ENCODE peak calls at places on chromosomes 4 and X, in four cellular contexts. One of them, this sample, is unnamed.
A peak's percentile ranks its signal among the peaks of the same experiment; 100 is the strongest.

GRCh38 chrX:131812847-131813825 is 210.0 kb upstream of the STK26 start:
- DNase-seq in adipocyte: peak; percentile 37
- DNase-seq in CD4-positive, alpha-beta memory T cell: peak; percentile 93
- DNase-seq in tibial artery: peak; percentile 65
- DNase-seq in this sample: peak; percentile 75

GRCh38 chr4:178462710-178463109 is 1020.5 kb upstream of the AGA start:
- DNase-seq in adipocyte: no peak
- DNase-seq in CD4-positive, alpha-beta memory T cell: no peak
- DNase-seq in tibial artery: no peak
- DNase-seq in this sample: no peak

GRCh38 chr4:109496875-109497274 is 63.2 kb upstream of the MCUB start:
- DNase-seq in adipocyte: no peak
- DNase-seq in CD4-positive, alpha-beta memory T cell: no peak
- DNase-seq in tibial artery: no peak
- DNase-seq in this sample: no peak

GRCh38 chr4:82865592-82865991 is 25.4 kb downstream of the SEC31A start:
- DNase-seq in adipocyte: peak; percentile 94
- DNase-seq in CD4-positive, alpha-beta memory T cell: peak; percentile 39
- DNase-seq in tibial artery: no peak
- DNase-seq in this sample: peak; percentile 34

GRCh38 chrX:79153348-79153747 is 8.9 kb downstream of the GPR174 start:
- DNase-seq in adipocyte: no peak
- DNase-seq in CD4-positive, alpha-beta memory T cell: no peak
- DNase-seq in tibial artery: no peak
- DNase-seq in this sample: no peak

GRCh38 chr4:9952415-9952950 is 68.8 kb downstream of the SLC2A9 start:
- DNase-seq in adipocyte: no peak
- DNase-seq in CD4-positive, alpha-beta memory T cell: no peak
- DNase-seq in tibial artery: no peak
- DNase-seq in this sample: no peak

GRCh38 chrX:103878466-103879151 is 46.6 kb upstream of the RAB9B start:
- DNase-seq in adipocyte: peak; percentile 47
- DNase-seq in CD4-positive, alpha-beta memory T cell: no peak
- DNase-seq in tibial artery: no peak
- DNase-seq in this sample: no peak

GRCh38 chr4:76803522-76803921 is 94.4 kb downstream of the SOWAHB start:
- DNase-seq in adipocyte: peak; percentile 44
- DNase-seq in CD4-positive, alpha-beta memory T cell: no peak
- DNase-seq in tibial artery: no peak
- DNase-seq in this sample: no peak

GRCh38 chrX:47143894-47144625 is 442 bp downstream of the NDUFB11 start:
- DNase-seq in adipocyte: peak; percentile 50
- DNase-seq in CD4-positive, alpha-beta memory T cell: no peak
- DNase-seq in tibial artery: no peak
- DNase-seq in this sample: peak; percentile 30

GRCh38 chr4:164952551-164952950 is 24.9 kb downstream of the TRIM61 start:
- DNase-seq in adipocyte: no peak
- DNase-seq in CD4-positive, alpha-beta memory T cell: no peak
- DNase-seq in tibial artery: no peak
- DNase-seq in this sample: no peak

GRCh38 chrX:39827959-39828358 is 269.8 kb downstream of the BCOR start:
- DNase-seq in adipocyte: no peak
- DNase-seq in CD4-positive, alpha-beta memory T cell: no peak
- DNase-seq in tibial artery: no peak
- DNase-seq in this sample: no peak

GRCh38 chr4:153651041-153651960 is 32.8 kb upstream of the TLR2 start:
- DNase-seq in adipocyte: no peak
- DNase-seq in CD4-positive, alpha-beta memory T cell: peak; percentile 51
- DNase-seq in tibial artery: no peak
- DNase-seq in this sample: no peak

GRCh38 chr4:166293551-166293950 is 420.5 kb downstream of the TLL1 start:
- DNase-seq in adipocyte: peak; percentile 46
- DNase-seq in CD4-positive, alpha-beta memory T cell: no peak
- DNase-seq in tibial artery: no peak
- DNase-seq in this sample: no peak

GRCh38 chrX:87572911-87573310 is 55.3 kb downstream of the KLHL4 start:
- DNase-seq in adipocyte: no peak
- DNase-seq in CD4-positive, alpha-beta memory T cell: no peak
- DNase-seq in tibial artery: no peak
- DNase-seq in this sample: no peak

GRCh38 chrX:69539437-69539836 is 35.3 kb downstream of the NALF2 start:
- DNase-seq in adipocyte: no peak
- DNase-seq in CD4-positive, alpha-beta memory T cell: no peak
- DNase-seq in tibial artery: no peak
- DNase-seq in this sample: no peak

GRCh38 chr4:186798951-186799659 is 75.4 kb upstream of the FAT1 start:
- DNase-seq in adipocyte: no peak
- DNase-seq in CD4-positive, alpha-beta memory T cell: no peak
- DNase-seq in tibial artery: no peak
- DNase-seq in this sample: no peak

GRCh38 chrX:63613531-63614028 is 171.4 kb downstream of the ARHGEF9 start:
- DNase-seq in adipocyte: no peak
- DNase-seq in CD4-positive, alpha-beta memory T cell: no peak
- DNase-seq in tibial artery: no peak
- DNase-seq in this sample: no peak

GRCh38 chr4:67558493-67558892 is at the start of gene STAP1:
- DNase-seq in adipocyte: no peak
- DNase-seq in CD4-positive, alpha-beta memory T cell: peak; percentile 57
- DNase-seq in tibial artery: no peak
- DNase-seq in this sample: no peak

GRCh38 chrX:30893206-30893605 is 4.2 kb upstream of the TAB3 start:
- DNase-seq in adipocyte: no peak
- DNase-seq in CD4-positive, alpha-beta memory T cell: no peak
- DNase-seq in tibial artery: no peak
- DNase-seq in this sample: peak; percentile 26

GRCh38 chr4:71195932-71196331 is 142.9 kb upstream of the SLC4A4 start:
- DNase-seq in adipocyte: peak; percentile 58
- DNase-seq in CD4-positive, alpha-beta memory T cell: no peak
- DNase-seq in tibial artery: no peak
- DNase-seq in this sample: no peak

GRCh38 chr4:40845136-40845910 is 95.6 kb downstream of the NSUN7 start:
- DNase-seq in adipocyte: no peak
- DNase-seq in CD4-positive, alpha-beta memory T cell: no peak
- DNase-seq in tibial artery: no peak
- DNase-seq in this sample: no peak

GRCh38 chr4:121951570-121952110 is at the start of gene TRPC3:
- DNase-seq in adipocyte: peak; percentile 68
- DNase-seq in CD4-positive, alpha-beta memory T cell: peak; percentile 22
- DNase-seq in tibial artery: no peak
- DNase-seq in this sample: peak; percentile 89

GRCh38 chr4:122746485-122746965 is 14.0 kb downstream of the BBS12 start:
- DNase-seq in adipocyte: no peak
- DNase-seq in CD4-positive, alpha-beta memory T cell: no peak
- DNase-seq in tibial artery: no peak
- DNase-seq in this sample: no peak

GRCh38 chr4:174066806-174067205 is 216.7 kb downstream of the FBXO8 start:
- DNase-seq in adipocyte: no peak
- DNase-seq in CD4-positive, alpha-beta memory T cell: no peak
- DNase-seq in tibial artery: no peak
- DNase-seq in this sample: no peak

GRCh38 chr4:170875868-170876267 is 786.1 kb upstream of the AADAT start:
- DNase-seq in adipocyte: peak; percentile 25
- DNase-seq in CD4-positive, alpha-beta memory T cell: no peak
- DNase-seq in tibial artery: no peak
- DNase-seq in this sample: no peak

GRCh38 chr4:89640620-89641366 is 196.2 kb downstream of the SNCA start:
- DNase-seq in adipocyte: peak; percentile 59
- DNase-seq in CD4-positive, alpha-beta memory T cell: no peak
- DNase-seq in tibial artery: no peak
- DNase-seq in this sample: no peak

GRCh38 chr4:88097301-88097700 is 61.1 kb downstream of the ABCG2 start:
- DNase-seq in adipocyte: peak; percentile 51
- DNase-seq in CD4-positive, alpha-beta memory T cell: no peak
- DNase-seq in tibial artery: no peak
- DNase-seq in this sample: no peak

GRCh38 chrX:14529288-14529989 is at the start of gene GLRA2:
- DNase-seq in adipocyte: peak; percentile 51
- DNase-seq in CD4-positive, alpha-beta memory T cell: no peak
- DNase-seq in tibial artery: no peak
- DNase-seq in this sample: no peak

GRCh38 chr4:83118869-83119268 is 4.3 kb upstream of the PLAC8 start:
- DNase-seq in adipocyte: peak; percentile 46
- DNase-seq in CD4-positive, alpha-beta memory T cell: no peak
- DNase-seq in tibial artery: no peak
- DNase-seq in this sample: no peak

GRCh38 chrX:129529685-129530281 is 6.5 kb upstream of the SMARCA1 start:
- DNase-seq in adipocyte: peak; percentile 57
- DNase-seq in CD4-positive, alpha-beta memory T cell: no peak
- DNase-seq in tibial artery: no peak
- DNase-seq in this sample: no peak

GRCh38 chrX:110407910-110408545 is 49.4 kb downstream of the RTL9 start:
- DNase-seq in adipocyte: peak; percentile 80
- DNase-seq in CD4-positive, alpha-beta memory T cell: peak; percentile 56
- DNase-seq in tibial artery: no peak
- DNase-seq in this sample: no peak

GRCh38 chrX:115892787-115893671 is 277.5 kb upstream of the AGTR2 start:
- DNase-seq in adipocyte: no peak
- DNase-seq in CD4-positive, alpha-beta memory T cell: peak; percentile 70
- DNase-seq in tibial artery: no peak
- DNase-seq in this sample: peak; percentile 44

GRCh38 chr4:4308800-4309441 is 18.9 kb downstream of the ZBTB49 start:
- DNase-seq in adipocyte: peak; percentile 18
- DNase-seq in CD4-positive, alpha-beta memory T cell: no peak
- DNase-seq in tibial artery: no peak
- DNase-seq in this sample: no peak

GRCh38 chr4:173332963-173333657 is 1.0 kb downstream of the HMGB2 start:
- DNase-seq in adipocyte: peak; percentile 10
- DNase-seq in CD4-positive, alpha-beta memory T cell: peak; percentile 31
- DNase-seq in tibial artery: no peak
- DNase-seq in this sample: no peak

GRCh38 chr4:187883836-187884235 is 111.7 kb upstream of the ZFP42 start:
- DNase-seq in adipocyte: no peak
- DNase-seq in CD4-positive, alpha-beta memory T cell: no peak
- DNase-seq in tibial artery: no peak
- DNase-seq in this sample: no peak

GRCh38 chr4:48129307-48130014 is 4.6 kb downstream of the TXK start:
- DNase-seq in adipocyte: no peak
- DNase-seq in CD4-positive, alpha-beta memory T cell: no peak
- DNase-seq in tibial artery: no peak
- DNase-seq in this sample: no peak
- H3K4me1 ChIP-seq in adipocyte: peaks cover 10% of the 10 kb centered on the region
- H3K4me1 ChIP-seq in CD4-positive, alpha-beta memory T cell: peaks cover 77% of the 10 kb centered on the region
- H3K4me1 ChIP-seq in tibial artery: no peaks in the 10 kb centered on the region
- H3K4me1 ChIP-seq in this sample: peaks cover 26% of the 10 kb centered on the region

GRCh38 chr4:169252339-169253086 is 18.2 kb downstream of the SH3RF1 start:
- DNase-seq in adipocyte: no peak
- DNase-seq in CD4-positive, alpha-beta memory T cell: no peak
- DNase-seq in tibial artery: no peak
- DNase-seq in this sample: no peak

GRCh38 chr4:169251291-169252235 is 19.2 kb downstream of the SH3RF1 start:
- DNase-seq in adipocyte: peak; percentile 27
- DNase-seq in CD4-positive, alpha-beta memory T cell: no peak
- DNase-seq in tibial artery: no peak
- DNase-seq in this sample: no peak

GRCh38 chr4:169249214-169249973 is 21.4 kb downstream of the SH3RF1 start:
- DNase-seq in adipocyte: peak; percentile 46
- DNase-seq in CD4-positive, alpha-beta memory T cell: no peak
- DNase-seq in tibial artery: no peak
- DNase-seq in this sample: no peak

GRCh38 chr4:169248645-169249044 is 22.1 kb downstream of the SH3RF1 start:
- DNase-seq in adipocyte: no peak
- DNase-seq in CD4-positive, alpha-beta memory T cell: no peak
- DNase-seq in tibial artery: no peak
- DNase-seq in this sample: no peak

GRCh38 chr4:169250796-169251195 is 20.0 kb downstream of the SH3RF1 start:
- DNase-seq in adipocyte: no peak
- DNase-seq in CD4-positive, alpha-beta memory T cell: no peak
- DNase-seq in tibial artery: no peak
- DNase-seq in this sample: no peak
- H3K4me1 ChIP-seq in adipocyte: peaks cover 51% of the 10 kb centered on the region
- H3K4me1 ChIP-seq in CD4-positive, alpha-beta memory T cell: no peaks in the 10 kb centered on the region
- H3K4me1 ChIP-seq in tibial artery: peaks cover 49% of the 10 kb centered on the region
- H3K4me1 ChIP-seq in this sample: peaks cover 44% of the 10 kb centered on the region

DNA sequence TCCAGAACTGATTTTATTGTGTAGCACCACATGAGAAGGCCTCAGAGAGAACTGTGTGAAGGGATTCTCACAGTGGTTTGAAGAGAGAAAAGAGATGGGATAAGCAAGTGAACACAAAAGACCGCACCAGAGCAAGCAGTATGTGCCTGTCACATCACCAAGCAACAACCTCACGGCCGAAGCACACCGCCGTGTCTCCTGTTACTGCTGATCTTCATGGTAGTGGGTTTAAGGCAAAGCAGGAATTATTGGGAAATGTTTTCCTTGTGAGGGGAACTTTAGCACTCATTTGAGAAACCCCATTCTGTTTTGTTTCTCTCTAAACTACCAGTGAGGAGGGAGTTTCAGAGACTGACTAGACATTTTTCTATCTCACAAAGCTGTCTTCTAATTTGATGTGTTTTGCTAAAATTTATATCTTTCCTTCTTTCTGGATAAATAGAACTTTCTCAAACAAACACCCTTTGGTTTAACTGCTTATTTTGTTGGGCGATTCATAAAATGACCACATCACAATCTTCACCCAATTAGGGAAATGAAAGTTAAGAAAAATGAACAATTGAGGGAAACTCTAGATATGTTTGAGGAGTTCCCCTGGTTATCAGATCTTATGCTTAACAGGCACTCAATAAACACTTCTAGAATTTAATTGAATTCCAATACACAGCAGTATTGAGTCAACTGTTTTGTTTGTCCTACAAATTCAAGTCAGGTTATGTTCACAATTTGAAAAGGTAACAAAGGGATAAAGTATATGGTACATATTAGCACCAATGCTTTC is 16.5 kb downstream of the SH3KBP1 start:
- DNase-seq in adipocyte: no peak
- DNase-seq in CD4-positive, alpha-beta memory T cell: no peak
- DNase-seq in tibial artery: no peak
- DNase-seq in this sample: no peak
- H3K4me1 ChIP-seq in adipocyte: peaks cover 8% of the 10 kb centered on the region
- H3K4me1 ChIP-seq in CD4-positive, alpha-beta memory T cell: peaks cover 20% of the 10 kb centered on the region
- H3K4me1 ChIP-seq in tibial artery: no peaks in the 10 kb centered on the region
- H3K4me1 ChIP-seq in this sample: peaks cover 13% of the 10 kb centered on the region

DNA sequence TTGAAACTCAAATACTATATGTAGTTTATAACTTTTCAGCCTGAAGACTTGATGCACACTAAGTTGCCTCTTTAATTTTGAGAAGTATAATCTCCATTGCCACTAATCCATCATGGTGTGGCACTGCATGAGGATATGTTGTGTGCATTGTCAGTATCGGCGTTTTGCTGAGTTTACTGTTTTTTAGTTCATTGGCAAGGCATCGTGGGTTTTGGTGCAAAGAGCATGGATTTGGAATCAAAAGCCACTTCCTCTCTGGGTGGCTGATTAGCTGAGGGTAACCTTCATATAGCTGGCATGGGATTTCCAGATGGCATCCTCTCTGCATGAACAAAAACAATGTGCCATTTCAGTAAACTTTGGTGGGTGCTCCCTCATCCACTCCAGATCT is 38.7 kb downstream of the FHL1 start:
- DNase-seq in adipocyte: no peak
- DNase-seq in CD4-positive, alpha-beta memory T cell: no peak
- DNase-seq in tibial artery: no peak
- DNase-seq in this sample: no peak
- H3K4me1 ChIP-seq in adipocyte: peaks cover 47% of the 10 kb centered on the region
- H3K4me1 ChIP-seq in CD4-positive, alpha-beta memory T cell: peaks cover 4% of the 10 kb centered on the region
- H3K4me1 ChIP-seq in tibial artery: peaks cover 14% of the 10 kb centered on the region
- H3K4me1 ChIP-seq in this sample: peaks cover 15% of the 10 kb centered on the region